ENCODE peak calls at places on chromosomes 6 and 20, in ten cellular contexts. One of them, this sample, is unnamed.
A peak's percentile ranks its signal among the peaks of the same experiment; 100 is the strongest.

GRCh38 chr20:33791959-33792597 is 19.1 kb upstream of the CHMP4B start:
- DNase-seq in stomach: peak; percentile 51
- DNase-seq in K562: peak; percentile 73
- DNase-seq in GM12878: no peak
- DNase-seq in prostate gland: no peak
- DNase-seq in HCT116: no peak
- DNase-seq in breast epithelium: no peak
- DNase-seq in endothelial cell of umbilical vein: peak; percentile 61
- DNase-seq in HepG2: peak; percentile 61
- DNase-seq in transverse colon: peak; percentile 69
- DNase-seq in this sample: peak; percentile 50

GRCh38 chr20:1844723-1845523 is 50.3 kb upstream of the SIRPA start:
- DNase-seq in endothelial cell of umbilical vein: peak; percentile 29
- DNase-seq in prostate gland: no peak
- DNase-seq in GM12878: peak; percentile 80
- DNase-seq in stomach: peak; percentile 35
- DNase-seq in HepG2: no peak
- DNase-seq in breast epithelium: no peak
- DNase-seq in HCT116: no peak
- DNase-seq in transverse colon: peak; percentile 64
- DNase-seq in K562: no peak
- DNase-seq in this sample: peak; percentile 69

GRCh38 chr6:129592516-129593232 is 117.3 kb downstream of the ARHGAP18 start:
- DNase-seq in transverse colon: no peak
- DNase-seq in stomach: no peak
- DNase-seq in endothelial cell of umbilical vein: no peak
- DNase-seq in K562: no peak
- DNase-seq in prostate gland: no peak
- DNase-seq in HCT116: no peak
- DNase-seq in breast epithelium: no peak
- DNase-seq in GM12878: no peak
- DNase-seq in HepG2: no peak
- DNase-seq in this sample: no peak

GRCh38 chr6:108941867-108942266 is 93.6 kb downstream of the ARMC2 start:
- DNase-seq in GM12878: no peak
- DNase-seq in prostate gland: no peak
- DNase-seq in stomach: no peak
- DNase-seq in K562: no peak
- DNase-seq in breast epithelium: no peak
- DNase-seq in HCT116: no peak
- DNase-seq in HepG2: no peak
- DNase-seq in transverse colon: no peak
- DNase-seq in endothelial cell of umbilical vein: no peak
- DNase-seq in this sample: no peak

GRCh38 chr6:13413906-13414555 is 73.4 kb downstream of the GFOD1 start:
- DNase-seq in transverse colon: no peak
- DNase-seq in GM12878: no peak
- DNase-seq in endothelial cell of umbilical vein: no peak
- DNase-seq in HCT116: no peak
- DNase-seq in breast epithelium: peak; percentile 69
- DNase-seq in stomach: no peak
- DNase-seq in prostate gland: no peak
- DNase-seq in K562: no peak
- DNase-seq in HepG2: no peak
- DNase-seq in this sample: no peak

GRCh38 chr6:7087491-7087979 is 20.2 kb upstream of the RREB1 start:
- DNase-seq in HCT116: no peak
- DNase-seq in K562: no peak
- DNase-seq in breast epithelium: no peak
- DNase-seq in stomach: no peak
- DNase-seq in prostate gland: no peak
- DNase-seq in transverse colon: peak; percentile 73
- DNase-seq in HepG2: no peak
- DNase-seq in endothelial cell of umbilical vein: no peak
- DNase-seq in GM12878: peak; percentile 36
- DNase-seq in this sample: no peak

GRCh38 chr6:19835605-19836004 is 1.6 kb upstream of the ID4 start:
- DNase-seq in endothelial cell of umbilical vein: no peak
- DNase-seq in transverse colon: no peak
- DNase-seq in breast epithelium: no peak
- DNase-seq in stomach: no peak
- DNase-seq in GM12878: no peak
- DNase-seq in HCT116: no peak
- DNase-seq in HepG2: no peak
- DNase-seq in K562: no peak
- DNase-seq in prostate gland: no peak
- DNase-seq in this sample: no peak

GRCh38 chr6:4134841-4135664 is at the start of gene ECI2:
- DNase-seq in prostate gland: no peak
- DNase-seq in stomach: peak; percentile 65
- DNase-seq in breast epithelium: peak; percentile 59
- DNase-seq in transverse colon: peak; percentile 69
- DNase-seq in endothelial cell of umbilical vein: peak; percentile 67
- DNase-seq in K562: peak; percentile 71
- DNase-seq in HepG2: peak; percentile 71
- DNase-seq in GM12878: no peak
- DNase-seq in HCT116: no peak
- DNase-seq in this sample: peak; percentile 93

GRCh38 chr6:148427333-148427732 is 84.7 kb downstream of the SASH1 start:
- DNase-seq in transverse colon: no peak
- DNase-seq in stomach: no peak
- DNase-seq in prostate gland: no peak
- DNase-seq in breast epithelium: no peak
- DNase-seq in HCT116: no peak
- DNase-seq in K562: no peak
- DNase-seq in GM12878: no peak
- DNase-seq in endothelial cell of umbilical vein: no peak
- DNase-seq in HepG2: no peak
- DNase-seq in this sample: no peak

GRCh38 chr6:148425443-148425842 is 82.8 kb downstream of the SASH1 start:
- DNase-seq in endothelial cell of umbilical vein: no peak
- DNase-seq in GM12878: no peak
- DNase-seq in prostate gland: no peak
- DNase-seq in HepG2: no peak
- DNase-seq in K562: no peak
- DNase-seq in transverse colon: no peak
- DNase-seq in breast epithelium: no peak
- DNase-seq in stomach: no peak
- DNase-seq in HCT116: no peak
- DNase-seq in this sample: no peak

GRCh38 chr6:148423601-148424270 is 81.1 kb downstream of the SASH1 start:
- DNase-seq in transverse colon: no peak
- DNase-seq in endothelial cell of umbilical vein: peak; percentile 96
- DNase-seq in prostate gland: peak; percentile 19
- DNase-seq in GM12878: no peak
- DNase-seq in stomach: no peak
- DNase-seq in breast epithelium: no peak
- DNase-seq in HepG2: no peak
- DNase-seq in K562: no peak
- DNase-seq in HCT116: no peak
- DNase-seq in this sample: peak; percentile 51

GRCh38 chr6:148429423-148429822 is 86.8 kb downstream of the SASH1 start:
- DNase-seq in endothelial cell of umbilical vein: no peak
- DNase-seq in prostate gland: no peak
- DNase-seq in HCT116: no peak
- DNase-seq in stomach: no peak
- DNase-seq in K562: no peak
- DNase-seq in breast epithelium: no peak
- DNase-seq in GM12878: no peak
- DNase-seq in HepG2: no peak
- DNase-seq in transverse colon: no peak
- DNase-seq in this sample: no peak

GRCh38 chr6:148426317-148426977 is 83.8 kb downstream of the SASH1 start:
- DNase-seq in GM12878: no peak
- DNase-seq in endothelial cell of umbilical vein: peak; percentile 86
- DNase-seq in HepG2: no peak
- DNase-seq in breast epithelium: no peak
- DNase-seq in K562: no peak
- DNase-seq in HCT116: no peak
- DNase-seq in transverse colon: no peak
- DNase-seq in stomach: no peak
- DNase-seq in prostate gland: no peak
- DNase-seq in this sample: no peak
- H3K4me1 ChIP-seq in GM12878: no peaks in the 10 kb centered on the region
- H3K4me1 ChIP-seq in endothelial cell of umbilical vein: peaks cover 52% of the 10 kb centered on the region
- H3K4me1 ChIP-seq in HepG2: no peaks in the 10 kb centered on the region
- H3K4me1 ChIP-seq in breast epithelium: no peaks in the 10 kb centered on the region
- H3K4me1 ChIP-seq in K562: no peaks in the 10 kb centered on the region
- H3K4me1 ChIP-seq in HCT116: no peaks in the 10 kb centered on the region
- H3K4me1 ChIP-seq in transverse colon: no peaks in the 10 kb centered on the region
- H3K4me1 ChIP-seq in stomach: no peaks in the 10 kb centered on the region
- H3K4me1 ChIP-seq in prostate gland: no peaks in the 10 kb centered on the region
- H3K4me1 ChIP-seq in this sample: peaks cover 51% of the 10 kb centered on the region

DNA sequence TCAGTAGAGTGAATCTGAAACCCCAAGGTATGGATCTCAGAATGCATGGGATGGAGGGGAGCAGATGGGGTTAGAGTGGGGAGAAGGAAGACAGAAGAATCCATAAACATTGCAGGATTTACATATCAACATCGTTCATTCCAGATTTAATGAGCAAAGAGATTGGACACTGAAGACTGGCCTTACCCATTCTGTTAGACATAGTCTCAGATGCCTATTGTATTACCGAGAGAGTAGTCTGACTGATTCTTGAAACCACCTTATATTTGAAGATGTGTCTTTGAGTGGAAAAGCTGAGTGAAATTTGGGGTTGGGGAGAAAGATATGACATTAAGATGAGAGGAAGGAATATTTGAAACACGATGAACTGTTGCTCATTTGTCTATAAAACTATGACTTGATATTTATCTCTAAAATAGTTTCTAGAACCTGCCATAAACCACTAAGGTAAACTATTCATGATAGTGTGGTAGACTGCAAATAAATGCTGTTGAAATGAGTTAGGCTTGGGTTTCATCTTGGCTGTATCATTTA is 5.7 kb downstream of the HLA-DRA start:
- DNase-seq in prostate gland: no peak
- DNase-seq in breast epithelium: no peak
- DNase-seq in transverse colon: no peak
- DNase-seq in endothelial cell of umbilical vein: no peak
- DNase-seq in HepG2: no peak
- DNase-seq in HCT116: no peak
- DNase-seq in K562: no peak
- DNase-seq in stomach: no peak
- DNase-seq in GM12878: no peak
- DNase-seq in this sample: no peak
- TF ChIP-seq POLR2A in prostate gland: no peak
- TF ChIP-seq POLR2A in breast epithelium: no peak
- TF ChIP-seq POLR2A in transverse colon: no peak
- TF ChIP-seq POLR2A in endothelial cell of umbilical vein: no peak
- TF ChIP-seq POLR2A in HepG2: no peak
- TF ChIP-seq POLR2A in HCT116: no peak
- TF ChIP-seq POLR2A in K562: no peak
- TF ChIP-seq POLR2A in stomach: no peak
- TF ChIP-seq POLR2A in GM12878: no peak
- TF ChIP-seq POLR2A in this sample: no peak

GRCh38 chr20:54340206-54340605 is 132.3 kb downstream of the PFDN4 start:
- DNase-seq in K562: no peak
- DNase-seq in GM12878: no peak
- DNase-seq in prostate gland: no peak
- DNase-seq in endothelial cell of umbilical vein: no peak
- DNase-seq in stomach: peak; percentile 55
- DNase-seq in HCT116: no peak
- DNase-seq in HepG2: peak; percentile 27
- DNase-seq in transverse colon: no peak
- DNase-seq in breast epithelium: no peak
- DNase-seq in this sample: no peak

GRCh38 chr20:54340667-54341081 is 132.8 kb downstream of the PFDN4 start:
- DNase-seq in breast epithelium: no peak
- DNase-seq in prostate gland: no peak
- DNase-seq in GM12878: no peak
- DNase-seq in HepG2: no peak
- DNase-seq in K562: no peak
- DNase-seq in stomach: no peak
- DNase-seq in transverse colon: no peak
- DNase-seq in HCT116: no peak
- DNase-seq in endothelial cell of umbilical vein: peak; percentile 96
- DNase-seq in this sample: no peak

GRCh38 chr20:54335299-54335698 is 127.4 kb downstream of the PFDN4 start:
- DNase-seq in endothelial cell of umbilical vein: no peak
- DNase-seq in K562: no peak
- DNase-seq in breast epithelium: no peak
- DNase-seq in HCT116: no peak
- DNase-seq in prostate gland: no peak
- DNase-seq in GM12878: no peak
- DNase-seq in HepG2: no peak
- DNase-seq in stomach: no peak
- DNase-seq in transverse colon: no peak
- DNase-seq in this sample: no peak

GRCh38 chr20:54339093-54339492 is 131.2 kb downstream of the PFDN4 start:
- DNase-seq in prostate gland: no peak
- DNase-seq in endothelial cell of umbilical vein: peak; percentile 72
- DNase-seq in GM12878: no peak
- DNase-seq in HepG2: no peak
- DNase-seq in transverse colon: no peak
- DNase-seq in K562: no peak
- DNase-seq in breast epithelium: no peak
- DNase-seq in stomach: no peak
- DNase-seq in HCT116: no peak
- DNase-seq in this sample: no peak

DNA sequence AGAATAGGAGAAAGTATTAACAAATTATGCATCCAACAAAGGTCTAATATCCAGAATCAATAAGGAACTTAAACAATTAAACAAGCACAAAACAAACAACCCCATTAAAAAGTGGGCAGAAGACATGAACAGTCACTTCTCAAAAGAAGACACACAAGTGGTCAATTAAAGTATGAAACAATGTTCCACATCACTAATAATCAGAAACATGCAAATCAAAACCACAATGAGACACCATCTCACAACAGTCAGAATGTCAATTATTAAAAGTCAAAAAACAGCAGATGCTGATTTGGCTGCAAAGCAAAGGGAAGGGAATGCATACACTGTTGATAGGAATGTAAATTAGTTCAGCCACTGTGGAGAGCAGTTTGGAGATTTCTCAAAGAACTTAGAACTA is 129.2 kb downstream of the PFDN4 start:
- DNase-seq in K562: no peak
- DNase-seq in transverse colon: no peak
- DNase-seq in HepG2: no peak
- DNase-seq in GM12878: no peak
- DNase-seq in prostate gland: no peak
- DNase-seq in HCT116: no peak
- DNase-seq in breast epithelium: no peak
- DNase-seq in stomach: no peak
- DNase-seq in endothelial cell of umbilical vein: no peak
- DNase-seq in this sample: no peak
- TF ChIP-seq POLR2AphosphoS5 in K562: no peak
- TF ChIP-seq POLR2AphosphoS5 in transverse colon: no peak
- TF ChIP-seq POLR2AphosphoS5 in HepG2: no peak
- TF ChIP-seq POLR2AphosphoS5 in GM12878: no peak
- TF ChIP-seq POLR2AphosphoS5 in prostate gland: no peak
- TF ChIP-seq POLR2AphosphoS5 in HCT116: no peak
- TF ChIP-seq POLR2AphosphoS5 in breast epithelium: no peak
- TF ChIP-seq POLR2AphosphoS5 in stomach: no peak
- TF ChIP-seq POLR2AphosphoS5 in endothelial cell of umbilical vein: no peak
- TF ChIP-seq POLR2AphosphoS5 in this sample: no peak

GRCh38 chr6:11205721-11206120 is 26.7 kb downstream of the NEDD9 start:
- DNase-seq in K562: no peak
- DNase-seq in endothelial cell of umbilical vein: no peak
- DNase-seq in transverse colon: no peak
- DNase-seq in prostate gland: no peak
- DNase-seq in breast epithelium: no peak
- DNase-seq in HCT116: no peak
- DNase-seq in GM12878: no peak
- DNase-seq in HepG2: no peak
- DNase-seq in stomach: no peak
- DNase-seq in this sample: no peak

GRCh38 chr6:11206576-11206975 is 25.9 kb downstream of the NEDD9 start:
- DNase-seq in transverse colon: no peak
- DNase-seq in GM12878: no peak
- DNase-seq in HCT116: no peak
- DNase-seq in prostate gland: no peak
- DNase-seq in breast epithelium: no peak
- DNase-seq in K562: no peak
- DNase-seq in endothelial cell of umbilical vein: no peak
- DNase-seq in HepG2: no peak
- DNase-seq in stomach: no peak
- DNase-seq in this sample: no peak

GRCh38 chr6:11209369-11209768 is 23.1 kb downstream of the NEDD9 start:
- DNase-seq in K562: no peak
- DNase-seq in endothelial cell of umbilical vein: no peak
- DNase-seq in HCT116: no peak
- DNase-seq in HepG2: no peak
- DNase-seq in GM12878: no peak
- DNase-seq in breast epithelium: no peak
- DNase-seq in stomach: no peak
- DNase-seq in prostate gland: no peak
- DNase-seq in transverse colon: no peak
- DNase-seq in this sample: no peak

GRCh38 chr6:11208267-11208666 is 24.2 kb downstream of the NEDD9 start:
- DNase-seq in prostate gland: no peak
- DNase-seq in HepG2: no peak
- DNase-seq in breast epithelium: no peak
- DNase-seq in transverse colon: no peak
- DNase-seq in K562: no peak
- DNase-seq in GM12878: no peak
- DNase-seq in HCT116: no peak
- DNase-seq in endothelial cell of umbilical vein: no peak
- DNase-seq in stomach: no peak
- DNase-seq in this sample: no peak

DNA sequence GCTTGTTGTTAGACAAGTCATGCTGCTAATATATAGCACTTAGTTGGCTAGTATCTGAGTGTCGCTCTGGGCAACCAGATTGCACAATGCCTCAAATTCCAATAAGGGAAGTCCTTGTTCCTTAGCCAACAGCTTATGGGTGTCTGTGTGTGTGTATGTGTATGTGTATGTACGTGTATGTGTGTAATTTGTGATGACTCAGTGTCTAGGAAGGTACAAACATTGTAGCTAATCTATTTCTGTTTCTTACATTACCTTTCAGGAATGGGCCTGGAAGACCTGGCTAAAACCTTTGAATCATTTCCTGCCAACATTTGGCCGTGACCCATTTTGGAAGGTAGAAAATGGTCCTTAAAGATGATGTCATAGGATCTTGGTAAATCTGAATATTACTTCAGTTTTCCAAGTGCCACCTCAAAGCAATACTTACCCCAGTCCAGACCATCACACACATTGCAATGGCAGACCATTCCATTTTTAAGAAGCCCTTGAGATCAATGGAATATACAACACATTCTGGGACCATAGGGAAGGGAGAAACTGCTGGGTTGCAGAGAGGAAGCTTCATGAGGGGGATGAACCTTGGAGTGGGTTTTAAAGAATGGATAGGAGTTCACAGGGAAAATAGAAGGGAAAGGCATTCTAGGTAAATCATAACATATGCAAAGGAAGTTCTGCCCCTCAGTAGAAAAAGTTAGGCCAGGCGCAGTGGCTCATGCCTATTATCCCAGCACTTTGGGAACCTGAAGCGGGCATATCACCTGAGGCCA is 25.1 kb downstream of the NEDD9 start:
- DNase-seq in GM12878: no peak
- DNase-seq in prostate gland: peak; percentile 89
- DNase-seq in breast epithelium: peak; percentile 62
- DNase-seq in HCT116: peak; percentile 39
- DNase-seq in stomach: peak; percentile 79
- DNase-seq in HepG2: peak; percentile 98
- DNase-seq in K562: no peak
- DNase-seq in transverse colon: peak; percentile 71
- DNase-seq in endothelial cell of umbilical vein: peak; percentile 96
- DNase-seq in this sample: no peak
- H3K4me1 ChIP-seq in GM12878: peaks cover 3% of the 10 kb centered on the region
- H3K4me1 ChIP-seq in prostate gland: no peaks in the 10 kb centered on the region
- H3K4me1 ChIP-seq in breast epithelium: peaks cover 13% of the 10 kb centered on the region
- H3K4me1 ChIP-seq in HCT116: peaks cover 10% of the 10 kb centered on the region
- H3K4me1 ChIP-seq in stomach: peaks cover 41% of the 10 kb centered on the region
- H3K4me1 ChIP-seq in HepG2: peaks cover 100% of the 10 kb centered on the region
- H3K4me1 ChIP-seq in K562: no peaks in the 10 kb centered on the region
- H3K4me1 ChIP-seq in transverse colon: peaks cover 25% of the 10 kb centered on the region
- H3K4me1 ChIP-seq in endothelial cell of umbilical vein: peaks cover 69% of the 10 kb centered on the region
- H3K4me1 ChIP-seq in this sample: peaks cover 92% of the 10 kb centered on the region